ENCODE peak calls at places on chromosomes 13 and 19, in eight cellular contexts. J, V, H, L, O, G, Y and K are unnamed samples.

GRCh38 chr13:51910508-51910907 is 48.7 kb downstream of the CCDC70 start:
- DNase-seq in J (no peak), V (no peak), H (no peak), L (no peak), O (no peak), G (no peak), Y (no peak), K (no peak)

GRCh38 chr19:31890230-31890629 is 455.2 kb upstream of the ZNF507 start:
- DNase-seq in J (no peak), V (no peak), H (no peak), L (no peak), O (no peak), G (no peak), Y (no peak), K (no peak)

GRCh38 chr19:54136086-54136863 is 1.3 kb upstream of the CNOT3 start:
- DNase-seq in J (peak), V (no peak), H (peak), L (no peak), O (no peak), G (no peak), Y (peak), K (no peak)

GRCh38 chr19:33390120-33390907 is 16.8 kb downstream of the CEBPG start:
- DNase-seq in J (no peak), V (peak), H (peak), L (no peak), O (no peak), G (no peak), Y (peak), K (peak)

GRCh38 chr19:290539-291521 is at the start of gene PLPP2:
- DNase-seq in J (no peak), V (no peak), H (no peak), L (no peak), O (no peak), G (peak), Y (peak), K (peak)

GRCh38 chr13:48570225-48570828 is 37.4 kb upstream of the RCBTB2 start:
- DNase-seq in J (no peak), V (peak), H (no peak), L (no peak), O (no peak), G (no peak), Y (no peak), K (no peak)

GRCh38 chr13:72805663-72806341 is 23.9 kb downstream of the PIBF1 start:
- DNase-seq in J (no peak), V (no peak), H (no peak), L (no peak), O (no peak), G (no peak), Y (peak), K (no peak)

GRCh38 chr13:52027832-52028231 is 3.3 kb downstream of the UTP14C start:
- DNase-seq in J (no peak), V (no peak), H (no peak), L (no peak), O (no peak), G (no peak), Y (no peak), K (no peak)

GRCh38 chr19:34998777-34999497 is 1.2 kb upstream of the GRAMD1A start:
- DNase-seq in J (no peak), V (no peak), H (no peak), L (no peak), O (no peak), G (no peak), Y (no peak), K (peak)

GRCh38 chr13:19345916-19346422 is 164.3 kb upstream of the TUBA3C start:
- DNase-seq in J (no peak), V (no peak), H (no peak), L (no peak), O (no peak), G (no peak), Y (no peak), K (no peak)